ENCODE peak calls at places on chromosomes 6 and 20, in eight cellular contexts. A, Q, E, T, G, D, Y and J are unnamed samples. For H3K4me1, the result is how much of the 10 kb centered on the place peaks cover.

GRCh38 chr6:25137497-25137896 is 141.7 kb upstream of the CARMIL1 start:
- DNase-seq in A (no peak), Q (no peak), E (no peak), T (no peak), G (no peak), D (no peak), Y (no peak), J (no peak)

GRCh38 chr6:34663887-34664269 is 32.7 kb downstream of the ILRUN start:
- DNase-seq in A (no peak), Q (no peak), E (no peak), T (no peak), G (no peak), D (no peak), Y (no peak), J (no peak)

GRCh38 chr6:2558098-2558770 is 192.5 kb downstream of the MYLK4 start:
- DNase-seq in A (no peak), Q (no peak), E (no peak), T (no peak), G (no peak), D (no peak), Y (no peak), J (peak)

GRCh38 chr6:170298688-170299087 is 7.8 kb upstream of the DLL1 start:
- DNase-seq in A (no peak), Q (no peak), E (no peak), T (no peak), G (no peak), D (no peak), Y (no peak), J (peak)

GRCh38 chr20:23085415-23086055 is 589 bp downstream of the CD93 start:
- DNase-seq in A (no peak), Q (no peak), E (no peak), T (no peak), G (no peak), D (no peak), Y (no peak), J (no peak)

GRCh38 chr20:57467742-57468141 is 57.2 kb downstream of the CTCFL start:
- DNase-seq in A (peak), Q (no peak), E (no peak), T (peak), G (no peak), D (no peak), Y (peak), J (no peak)

GRCh38 chr6:30687659-30688431 is 1.4 kb upstream of the PPP1R18 start:
- DNase-seq in A (no peak), Q (no peak), E (no peak), T (peak), G (peak), D (peak), Y (peak), J (no peak)

GRCh38 chr20:23048283-23049200 is 930 bp downstream of the THBD start:
- DNase-seq in A (peak), Q (no peak), E (peak), T (peak), G (peak), D (peak), Y (peak), J (no peak)

GRCh38 chr6:129895692-129896091 is 34.6 kb upstream of the TMEM244 start:
- DNase-seq in A (no peak), Q (no peak), E (no peak), T (no peak), G (no peak), D (no peak), Y (no peak), J (no peak)

GRCh38 chr6:170208171-170208601 is 82.7 kb downstream of the DLL1 start:
- DNase-seq in A (no peak), Q (no peak), E (no peak), T (peak), G (no peak), D (peak), Y (peak), J (no peak)

GRCh38 chr6:127608554-127609270 is 31.7 kb downstream of the C6orf58 start:
- DNase-seq in A (no peak), Q (no peak), E (no peak), T (no peak), G (no peak), D (no peak), Y (no peak), J (no peak)

GRCh38 chr6:169906741-169907418 is 155.5 kb downstream of the ERMARD start:
- DNase-seq in A (no peak), Q (no peak), E (no peak), T (no peak), G (no peak), D (no peak), Y (no peak), J (no peak)

GRCh38 chr6:129567374-129567773 is 142.6 kb downstream of the ARHGAP18 start:
- DNase-seq in A (peak), Q (peak), E (no peak), T (no peak), G (no peak), D (no peak), Y (no peak), J (peak)

GRCh38 chr6:4270799-4271198 is 135.4 kb upstream of the ECI2 start:
- DNase-seq in A (no peak), Q (no peak), E (no peak), T (no peak), G (peak), D (no peak), Y (no peak), J (no peak)

GRCh38 chr6:7730852-7731251 is 5.0 kb downstream of the BMP6 start:
- DNase-seq in A (no peak), Q (no peak), E (peak), T (no peak), G (peak), D (no peak), Y (no peak), J (no peak)

GRCh38 chr6:168328086-168328485 is 8.5 kb upstream of the DACT2 start:
- DNase-seq in A (no peak), Q (no peak), E (no peak), T (no peak), G (no peak), D (no peak), Y (no peak), J (no peak)

GRCh38 chr6:158506577-158506976 is 53.3 kb upstream of the TMEM181 start:
- DNase-seq in A (peak), Q (no peak), E (peak), T (no peak), G (peak), D (no peak), Y (no peak), J (no peak)

GRCh38 chr6:21438237-21438985 is 155.1 kb upstream of the SOX4 start:
- DNase-seq in A (no peak), Q (no peak), E (no peak), T (no peak), G (peak), D (no peak), Y (no peak), J (no peak)

DNA sequence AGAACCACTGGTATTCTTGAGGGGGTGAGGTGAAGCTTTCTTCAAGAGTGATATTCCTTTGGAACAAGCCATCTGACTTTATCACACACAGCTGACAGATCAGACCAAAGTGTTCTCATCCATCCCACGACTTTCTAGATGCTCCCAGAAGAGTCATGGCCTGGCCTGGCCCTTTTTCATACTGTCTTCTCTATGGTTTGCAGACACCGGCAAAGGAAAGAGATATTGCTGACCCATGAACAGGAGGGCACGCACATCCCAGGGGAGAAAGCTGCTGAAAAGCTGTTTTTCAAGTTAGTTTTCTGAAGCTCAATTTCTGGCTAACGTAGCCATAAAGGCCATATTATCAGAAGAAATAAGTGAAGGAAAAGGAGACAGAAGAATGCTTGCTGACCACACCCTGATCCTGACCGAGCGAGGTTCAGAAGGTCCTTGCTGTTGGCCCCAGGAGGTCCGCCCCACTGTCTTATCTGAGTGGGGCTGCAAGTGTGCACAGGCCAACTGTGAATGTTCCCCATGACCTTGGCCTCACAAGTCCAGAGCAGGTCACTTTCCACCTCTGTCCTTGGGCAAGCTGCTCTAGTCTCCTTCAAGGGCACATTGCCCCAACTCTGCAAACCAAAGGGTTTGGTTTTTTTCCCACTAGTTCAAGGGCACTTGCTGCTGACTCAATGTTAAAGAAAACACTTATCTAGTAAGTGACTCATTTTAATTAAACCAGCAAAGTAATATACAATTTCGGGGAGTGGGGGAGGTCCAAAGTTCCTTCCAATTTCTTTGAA is 2.0 kb downstream of the ACSS1 start:
- DNase-seq in A (no peak), Q (no peak), E (no peak), T (peak), G (peak), D (no peak), Y (no peak), J (no peak)
- H3K4me1 ChIP-seq in A (under half), Q (half or more), E (under half), T (under half), G (under half), D (under half), Y (under half), J (under half)

GRCh38 chr20:35731469-35731788 is 10.6 kb downstream of the RBM39 start:
- DNase-seq in A (no peak), Q (no peak), E (no peak), T (no peak), G (no peak), D (no peak), Y (no peak), J (no peak)

GRCh38 chr20:35731862-35732643 is 10.0 kb downstream of the RBM39 start:
- DNase-seq in A (no peak), Q (no peak), E (no peak), T (no peak), G (no peak), D (no peak), Y (no peak), J (no peak)

GRCh38 chr20:35729836-35730582 is 12.1 kb downstream of the RBM39 start:
- DNase-seq in A (no peak), Q (no peak), E (no peak), T (no peak), G (no peak), D (no peak), Y (no peak), J (no peak)

GRCh38 chr20:35729283-35729807 is 12.7 kb downstream of the RBM39 start:
- DNase-seq in A (no peak), Q (no peak), E (no peak), T (no peak), G (no peak), D (no peak), Y (no peak), J (no peak)

GRCh38 chr20:35730583-35731468 is 11.2 kb downstream of the RBM39 start:
- DNase-seq in A (no peak), Q (no peak), E (no peak), T (no peak), G (no peak), D (no peak), Y (no peak), J (no peak)
- H3K4me1 ChIP-seq in A (under half), Q (half or more), E (under half), T (under half), G (under half), D (under half), Y (under half), J (under half)

GRCh38 chr20:49567421-49568256 is at the start of gene PTGIS:
- DNase-seq in A (peak), Q (no peak), E (no peak), T (no peak), G (no peak), D (peak), Y (peak), J (no peak)

GRCh38 chr20:49570161-49570827 is 2.4 kb upstream of the PTGIS start:
- DNase-seq in A (no peak), Q (no peak), E (no peak), T (no peak), G (no peak), D (no peak), Y (no peak), J (no peak)

GRCh38 chr20:49569403-49570115 is 1.6 kb upstream of the PTGIS start:
- DNase-seq in A (peak), Q (no peak), E (no peak), T (no peak), G (peak), D (peak), Y (no peak), J (peak)

GRCh38 chr20:49566401-49566800 is 1.5 kb downstream of the PTGIS start:
- DNase-seq in A (no peak), Q (no peak), E (no peak), T (no peak), G (no peak), D (no peak), Y (no peak), J (no peak)

DNA sequence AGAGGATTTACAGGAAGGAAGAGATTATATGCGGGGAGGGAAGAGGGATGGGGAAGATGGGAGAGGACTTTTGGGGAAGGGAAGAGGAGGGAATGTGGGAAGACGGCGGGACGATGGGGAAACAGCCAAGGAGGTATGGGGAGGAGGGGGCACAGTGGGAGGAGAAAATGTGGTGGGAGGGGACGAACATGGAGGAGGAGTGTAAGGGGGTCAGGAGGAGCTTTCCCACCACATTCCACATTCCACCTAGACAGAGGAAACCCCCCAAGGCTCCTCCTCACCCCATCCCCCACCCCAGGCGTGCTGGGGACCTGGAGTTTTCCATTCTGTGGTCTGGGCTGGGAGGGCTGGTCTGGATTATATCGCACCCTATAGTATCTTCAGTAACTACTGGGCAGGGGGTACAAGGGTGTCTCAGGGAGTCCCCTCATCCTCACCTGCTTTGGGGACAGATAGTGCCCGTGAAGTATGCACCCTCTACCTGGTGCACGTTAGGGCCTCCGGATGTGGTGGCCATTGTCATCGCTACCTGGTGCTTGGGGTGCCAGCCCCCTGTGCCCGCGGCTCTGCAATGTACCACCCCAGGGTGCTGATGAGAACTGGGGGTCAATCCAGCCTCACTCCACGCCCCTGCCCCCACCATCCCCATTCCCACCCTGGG is 684 bp upstream of the PTGIS start:
- DNase-seq in A (peak), Q (no peak), E (no peak), T (no peak), G (peak), D (peak), Y (no peak), J (no peak)
- H3K4me1 ChIP-seq in A (under half), Q (under half), E (under half), T (under half), G (under half), D (under half), Y (under half), J (under half)

GRCh38 chr6:52495859-52496396 is 75.8 kb downstream of the EFHC1 start:
- DNase-seq in A (no peak), Q (no peak), E (no peak), T (no peak), G (no peak), D (no peak), Y (no peak), J (no peak)
- H3K4me1 ChIP-seq in A (under half), Q (under half), E (under half), T (under half), G (under half), D (under half), Y (under half), J (under half)

DNA sequence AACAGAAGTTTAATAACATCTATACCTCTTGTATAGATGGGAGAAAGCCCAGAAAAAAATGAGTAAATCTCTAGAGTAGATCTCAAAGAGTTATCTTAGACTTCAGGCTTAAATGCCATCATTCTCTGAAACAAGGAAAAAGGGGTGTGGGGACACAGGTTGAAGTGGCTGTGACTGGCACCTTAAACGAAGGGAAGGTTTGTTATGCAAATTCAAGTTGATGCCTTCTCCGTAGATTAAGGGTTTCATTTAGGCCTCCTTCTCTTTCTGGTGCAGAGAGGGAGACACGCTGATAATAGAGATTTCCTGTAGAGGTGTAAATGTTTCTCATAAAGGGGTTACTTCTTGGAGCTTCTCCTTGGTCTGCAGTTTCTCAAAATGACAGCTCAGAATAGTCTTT is 252.1 kb downstream of the CD83 start:
- DNase-seq in A (no peak), Q (no peak), E (no peak), T (no peak), G (no peak), D (no peak), Y (no peak), J (no peak)
- H3K4me1 ChIP-seq in A (under half), Q (under half), E (under half), T (under half), G (under half), D (under half), Y (under half), J (under half)

DNA sequence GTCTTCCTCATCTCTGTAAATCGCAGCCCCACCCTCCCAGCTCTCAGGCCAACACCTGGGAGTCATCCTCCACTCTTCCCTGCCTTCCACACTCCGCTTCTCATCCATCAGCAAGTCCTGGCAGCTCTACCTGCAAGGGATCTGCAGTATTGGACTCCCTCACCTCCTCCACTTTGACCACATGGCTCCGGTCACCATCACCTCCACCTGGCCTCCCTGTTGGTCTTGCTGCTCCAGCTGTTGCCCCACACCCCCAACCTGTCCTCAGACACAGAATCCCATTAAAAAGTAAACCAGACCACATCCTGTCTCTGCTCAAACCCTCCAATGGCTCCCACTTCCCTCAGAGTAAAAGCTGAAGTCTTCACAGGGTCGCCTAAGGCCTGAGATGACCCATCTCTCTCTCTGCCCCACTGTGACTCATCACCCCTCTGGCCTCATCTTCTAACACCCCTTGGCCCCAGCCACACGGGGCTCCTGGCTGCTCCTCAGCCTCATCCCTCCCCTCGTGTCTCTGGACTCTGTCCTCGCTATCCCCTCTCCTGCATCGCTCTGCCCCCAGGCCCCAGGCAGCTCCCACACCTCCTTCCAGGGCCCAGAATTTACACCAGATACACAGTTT is 185.1 kb upstream of the SULF2 start:
- DNase-seq in A (no peak), Q (no peak), E (no peak), T (no peak), G (no peak), D (no peak), Y (no peak), J (peak)
- H3K4me1 ChIP-seq in A (under half), Q (under half), E (under half), T (under half), G (under half), D (under half), Y (under half), J (under half)

DNA sequence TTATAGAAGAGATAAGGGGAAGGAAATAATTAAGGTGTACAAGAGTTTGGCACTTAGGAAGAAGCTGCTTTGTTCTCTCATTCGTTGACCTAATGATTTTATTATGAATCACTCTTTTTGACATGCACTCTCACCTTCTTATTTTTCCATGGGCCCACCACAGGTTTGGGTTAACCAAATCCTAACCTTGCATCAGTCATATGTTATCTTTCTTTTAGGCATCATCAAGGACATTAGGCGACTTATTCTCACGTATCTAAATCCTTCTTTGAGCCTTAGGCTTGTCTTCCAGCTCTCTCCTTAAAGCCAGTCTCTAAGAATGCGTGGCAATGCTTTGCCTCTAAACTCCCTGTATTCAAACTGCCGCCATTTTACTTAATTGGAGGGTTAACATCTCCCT is 58.3 kb downstream of the TNFRSF21 start:
- DNase-seq in A (no peak), Q (no peak), E (no peak), T (no peak), G (no peak), D (no peak), Y (no peak), J (no peak)
- H3K4me1 ChIP-seq in A (under half), Q (under half), E (under half), T (under half), G (under half), D (under half), Y (under half), J (under half)